ENCODE peak calls at places on chromosomes 7 and 10, in four cellular contexts. One of them, this sample, is unnamed.

GRCh38 chr10:6208781-6209235 is 6.1 kb downstream of the PFKFB3 start:
- DNase-seq in gastrocnemius medialis: no peak
- DNase-seq in A549: no peak
- DNase-seq in esophagus squamous epithelium: no peak
- DNase-seq in this sample: no peak

GRCh38 chr7:44796034-44796503 is 412 bp upstream of the PPIA start:
- DNase-seq in A549: peak; percentile 64
- DNase-seq in gastrocnemius medialis: peak; percentile 6
- DNase-seq in esophagus squamous epithelium: no peak
- DNase-seq in this sample: no peak

GRCh38 chr10:103197177-103197576 is 4.1 kb upstream of the NT5C2 start:
- DNase-seq in A549: peak; percentile 73
- DNase-seq in gastrocnemius medialis: peak; percentile 49
- DNase-seq in esophagus squamous epithelium: no peak
- DNase-seq in this sample: no peak

GRCh38 chr10:121237718-121238117 is 360.5 kb downstream of the FGFR2 start:
- DNase-seq in gastrocnemius medialis: no peak
- DNase-seq in A549: no peak
- DNase-seq in esophagus squamous epithelium: no peak
- DNase-seq in this sample: no peak

GRCh38 chr7:156968183-156968582 is 18.7 kb downstream of the NOM1 start:
- DNase-seq in gastrocnemius medialis: no peak
- DNase-seq in A549: no peak
- DNase-seq in esophagus squamous epithelium: no peak
- DNase-seq in this sample: no peak

GRCh38 chr7:1883031-1883761 is 213.1 kb downstream of the ELFN1 start:
- DNase-seq in esophagus squamous epithelium: no peak
- DNase-seq in gastrocnemius medialis: no peak
- DNase-seq in A549: peak; percentile 82
- DNase-seq in this sample: no peak

GRCh38 chr10:36888925-36889573 is 236.3 kb upstream of the ANKRD30A start:
- DNase-seq in esophagus squamous epithelium: no peak
- DNase-seq in gastrocnemius medialis: no peak
- DNase-seq in A549: peak; percentile 7
- DNase-seq in this sample: no peak

GRCh38 chr7:149494738-149495368 is 2.8 kb downstream of the ZNF746 start:
- DNase-seq in A549: no peak
- DNase-seq in esophagus squamous epithelium: no peak
- DNase-seq in gastrocnemius medialis: no peak
- DNase-seq in this sample: peak; percentile 26

GRCh38 chr10:101956105-101956504 is 99.9 kb downstream of the ARMH3 start:
- DNase-seq in A549: no peak
- DNase-seq in esophagus squamous epithelium: no peak
- DNase-seq in gastrocnemius medialis: no peak
- DNase-seq in this sample: no peak

GRCh38 chr7:94639384-94639783 is 16.5 kb downstream of the SGCE start:
- DNase-seq in gastrocnemius medialis: no peak
- DNase-seq in esophagus squamous epithelium: no peak
- DNase-seq in A549: no peak
- DNase-seq in this sample: no peak

GRCh38 chr10:32151876-32152275 is 95.7 kb upstream of the KIF5B start:
- DNase-seq in gastrocnemius medialis: no peak
- DNase-seq in A549: no peak
- DNase-seq in esophagus squamous epithelium: no peak
- DNase-seq in this sample: no peak

GRCh38 chr7:42493436-42494198 is 256.6 kb upstream of the GLI3 start:
- DNase-seq in A549: no peak
- DNase-seq in gastrocnemius medialis: peak; percentile 36
- DNase-seq in esophagus squamous epithelium: no peak
- DNase-seq in this sample: peak; percentile 59

GRCh38 chr7:130994378-130995115 is 260.5 kb upstream of the KLF14 start:
- DNase-seq in gastrocnemius medialis: no peak
- DNase-seq in A549: no peak
- DNase-seq in esophagus squamous epithelium: no peak
- DNase-seq in this sample: no peak

GRCh38 chr7:130910949-130911944 is 177.2 kb upstream of the KLF14 start:
- DNase-seq in gastrocnemius medialis: no peak
- DNase-seq in esophagus squamous epithelium: no peak
- DNase-seq in A549: no peak
- DNase-seq in this sample: no peak

GRCh38 chr7:22082886-22083710 is 137.4 kb upstream of the CDCA7L start:
- DNase-seq in gastrocnemius medialis: peak; percentile 52
- DNase-seq in A549: peak; percentile 65
- DNase-seq in esophagus squamous epithelium: peak; percentile 23
- DNase-seq in this sample: peak; percentile 78

GRCh38 chr10:128869101-128869712 is 597.8 kb upstream of the MGMT start:
- DNase-seq in A549: no peak
- DNase-seq in gastrocnemius medialis: no peak
- DNase-seq in esophagus squamous epithelium: no peak
- DNase-seq in this sample: no peak

GRCh38 chr10:48470115-48470892 is 134.6 kb downstream of the ARHGAP22 start:
- DNase-seq in gastrocnemius medialis: no peak
- DNase-seq in esophagus squamous epithelium: no peak
- DNase-seq in A549: no peak
- DNase-seq in this sample: no peak

GRCh38 chr10:34143466-34143865 is 671.6 kb downstream of the PARD3 start:
- DNase-seq in A549: no peak
- DNase-seq in gastrocnemius medialis: no peak
- DNase-seq in esophagus squamous epithelium: no peak
- DNase-seq in this sample: no peak

GRCh38 chr10:52170776-52171175 is 143.3 kb upstream of the DKK1 start:
- DNase-seq in A549: no peak
- DNase-seq in gastrocnemius medialis: no peak
- DNase-seq in esophagus squamous epithelium: no peak
- DNase-seq in this sample: no peak

GRCh38 chr7:150937848-150938561 is 40.1 kb downstream of the KCNH2 start:
- DNase-seq in esophagus squamous epithelium: no peak
- DNase-seq in gastrocnemius medialis: no peak
- DNase-seq in A549: no peak
- DNase-seq in this sample: no peak

GRCh38 chr7:120272261-120272895 is 597 bp upstream of the KCND2 start:
- DNase-seq in esophagus squamous epithelium: no peak
- DNase-seq in A549: peak; percentile 47
- DNase-seq in gastrocnemius medialis: no peak
- DNase-seq in this sample: no peak

GRCh38 chr10:117997673-117998072 is 49.1 kb downstream of the RAB11FIP2 start:
- DNase-seq in esophagus squamous epithelium: no peak
- DNase-seq in A549: no peak
- DNase-seq in gastrocnemius medialis: no peak
- DNase-seq in this sample: no peak

GRCh38 chr7:786472-787255 is 45.6 kb upstream of the SUN1 start:
- DNase-seq in gastrocnemius medialis: peak; percentile 40
- DNase-seq in esophagus squamous epithelium: no peak
- DNase-seq in A549: peak; percentile 84
- DNase-seq in this sample: peak; percentile 76

GRCh38 chr7:785416-785815 is 46.9 kb upstream of the SUN1 start:
- DNase-seq in A549: no peak
- DNase-seq in gastrocnemius medialis: no peak
- DNase-seq in esophagus squamous epithelium: no peak
- DNase-seq in this sample: no peak

GRCh38 chr7:783556-784490 is 48.5 kb upstream of the SUN1 start:
- DNase-seq in gastrocnemius medialis: no peak
- DNase-seq in A549: no peak
- DNase-seq in esophagus squamous epithelium: no peak
- DNase-seq in this sample: no peak

GRCh38 chr7:784971-785370 is 47.3 kb upstream of the SUN1 start:
- DNase-seq in esophagus squamous epithelium: no peak
- DNase-seq in A549: no peak
- DNase-seq in gastrocnemius medialis: no peak
- DNase-seq in this sample: no peak

GRCh38 chr7:787332-788240 is 44.7 kb upstream of the SUN1 start:
- DNase-seq in gastrocnemius medialis: no peak
- DNase-seq in A549: peak; percentile 19
- DNase-seq in esophagus squamous epithelium: no peak
- DNase-seq in this sample: no peak
- TF ChIP-seq CTCF in gastrocnemius medialis: no peak
- TF ChIP-seq CTCF in A549: no peak
- TF ChIP-seq CTCF in esophagus squamous epithelium: no peak
- TF ChIP-seq CTCF in this sample: no peak

DNA sequence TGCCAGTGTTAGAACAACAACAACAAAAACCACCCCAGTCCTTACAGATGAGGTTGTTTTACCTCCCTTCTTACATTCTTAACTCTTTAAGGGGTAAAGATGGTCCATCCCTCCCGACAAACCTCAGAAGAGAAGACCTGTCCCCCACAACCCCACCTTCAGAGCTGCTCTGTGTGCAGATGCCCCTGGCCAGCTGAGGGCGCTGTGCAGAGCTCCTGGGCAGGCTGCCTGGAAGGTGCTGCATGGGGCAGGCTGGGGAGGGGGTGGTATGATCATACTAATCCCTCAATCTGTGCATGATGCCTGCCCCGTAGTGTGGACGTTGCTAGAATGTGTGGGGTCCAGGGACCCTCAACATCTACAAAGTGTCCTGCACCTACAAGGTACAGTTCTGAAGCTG is 387.1 kb downstream of the INHBA start:
- DNase-seq in esophagus squamous epithelium: no peak
- DNase-seq in A549: no peak
- DNase-seq in gastrocnemius medialis: no peak
- DNase-seq in this sample: no peak
- TF ChIP-seq CTCF in esophagus squamous epithelium: no peak
- TF ChIP-seq CTCF in A549: no peak
- TF ChIP-seq CTCF in gastrocnemius medialis: no peak
- TF ChIP-seq CTCF in this sample: no peak

GRCh38 chr10:12073526-12073925 is 4.8 kb downstream of the DHTKD1 start:
- DNase-seq in esophagus squamous epithelium: no peak
- DNase-seq in A549: no peak
- DNase-seq in gastrocnemius medialis: no peak
- DNase-seq in this sample: no peak

GRCh38 chr10:12067336-12067735 is 1.4 kb upstream of the DHTKD1 start:
- DNase-seq in gastrocnemius medialis: no peak
- DNase-seq in A549: no peak
- DNase-seq in esophagus squamous epithelium: no peak
- DNase-seq in this sample: no peak

GRCh38 chr10:12063483-12063818 is 5.3 kb upstream of the DHTKD1 start:
- DNase-seq in gastrocnemius medialis: no peak
- DNase-seq in A549: no peak
- DNase-seq in esophagus squamous epithelium: no peak
- DNase-seq in this sample: no peak

GRCh38 chr10:12062754-12063482 is 5.8 kb upstream of the DHTKD1 start:
- DNase-seq in esophagus squamous epithelium: no peak
- DNase-seq in A549: no peak
- DNase-seq in gastrocnemius medialis: no peak
- DNase-seq in this sample: no peak

GRCh38 chr10:12068467-12069269 is at the start of gene DHTKD1:
- DNase-seq in gastrocnemius medialis: peak; percentile 96
- DNase-seq in A549: peak; percentile 99
- DNase-seq in esophagus squamous epithelium: peak; percentile 81
- DNase-seq in this sample: peak; percentile 95
- TF ChIP-seq CTCF in gastrocnemius medialis: peak; percentile 59
- TF ChIP-seq CTCF in A549: peak; percentile 14
- TF ChIP-seq CTCF in esophagus squamous epithelium: peak; percentile 35
- TF ChIP-seq CTCF in this sample: peak; percentile 84

DNA sequence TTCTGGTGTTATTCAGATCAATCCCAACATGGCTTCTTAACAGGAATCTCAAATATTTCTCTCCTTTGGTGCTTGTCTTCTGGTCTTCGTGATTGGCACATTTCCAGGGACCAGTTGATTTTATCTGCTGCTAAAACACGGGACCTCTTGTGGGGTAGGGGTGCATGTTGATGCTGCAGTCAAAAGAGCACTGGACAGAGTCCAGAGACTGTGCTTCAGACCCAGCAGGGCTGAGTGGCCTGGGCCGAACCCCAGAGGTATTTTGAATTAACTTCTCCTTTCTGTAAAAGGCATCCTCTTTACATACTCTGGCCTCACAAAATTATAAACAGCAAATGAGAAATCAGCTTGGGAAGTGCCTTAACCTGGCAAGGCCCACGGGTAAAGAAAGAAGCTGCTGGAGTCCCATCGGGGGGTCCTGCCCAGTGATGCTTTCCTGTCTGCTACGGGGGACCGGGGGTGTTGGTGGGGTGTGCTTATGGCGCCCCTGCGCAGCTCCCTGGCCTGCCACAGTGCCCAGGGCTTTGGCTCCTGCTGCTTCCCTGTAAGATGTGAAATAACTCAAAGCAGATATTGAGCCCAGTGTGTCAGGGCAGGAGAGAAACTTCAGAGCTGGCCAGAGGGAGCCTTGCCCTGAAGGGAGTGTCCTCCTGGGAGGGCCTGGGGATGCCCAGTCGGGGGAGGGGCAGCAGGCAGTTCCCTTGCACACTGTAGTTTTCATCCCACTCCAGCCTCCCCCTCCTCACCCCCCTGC is 230.5 kb downstream of the TCF7L2 start:
- DNase-seq in esophagus squamous epithelium: no peak
- DNase-seq in gastrocnemius medialis: no peak
- DNase-seq in A549: no peak
- DNase-seq in this sample: no peak
- TF ChIP-seq CTCF in esophagus squamous epithelium: no peak
- TF ChIP-seq CTCF in gastrocnemius medialis: no peak
- TF ChIP-seq CTCF in A549: no peak
- TF ChIP-seq CTCF in this sample: no peak

GRCh38 chr10:89002234-89002978 is 11.8 kb downstream of the FAS start:
- DNase-seq in esophagus squamous epithelium: no peak
- DNase-seq in A549: no peak
- DNase-seq in gastrocnemius medialis: no peak
- DNase-seq in this sample: no peak

GRCh38 chr10:89001024-89001423 is 10.4 kb downstream of the FAS start:
- DNase-seq in A549: no peak
- DNase-seq in gastrocnemius medialis: no peak
- DNase-seq in esophagus squamous epithelium: no peak
- DNase-seq in this sample: no peak

GRCh38 chr10:89001428-89002072 is 11.0 kb downstream of the FAS start:
- DNase-seq in esophagus squamous epithelium: no peak
- DNase-seq in A549: no peak
- DNase-seq in gastrocnemius medialis: no peak
- DNase-seq in this sample: no peak

GRCh38 chr10:88999629-89000028 is 9.0 kb downstream of the FAS start:
- DNase-seq in esophagus squamous epithelium: no peak
- DNase-seq in gastrocnemius medialis: no peak
- DNase-seq in A549: no peak
- DNase-seq in this sample: no peak

GRCh38 chr10:89003344-89003743 is 12.7 kb downstream of the FAS start:
- DNase-seq in gastrocnemius medialis: no peak
- DNase-seq in A549: no peak
- DNase-seq in esophagus squamous epithelium: no peak
- DNase-seq in this sample: no peak
- TF ChIP-seq CTCF in gastrocnemius medialis: no peak
- TF ChIP-seq CTCF in A549: no peak
- TF ChIP-seq CTCF in esophagus squamous epithelium: no peak
- TF ChIP-seq CTCF in this sample: no peak

This sample was measured in tibial nerve.